ENCODE peak calls at places on chromosome 1, in seven cellular contexts. Z is gastrocnemius medialis, M is heart right ventricle, A is upper lobe of right lung, L is GM06990, N is HepG2, R is IMR-90. H is an unnamed sample.
A peak's percentile ranks its signal among the peaks of the same experiment; 100 is the strongest.

GRCh38 chr1:164296172-164296571 is 262.8 kb upstream of the PBX1 start:
- DNase-seq in Z (no peak), M (peak; percentile 9), A (no peak), L (no peak), N (no peak), R (no peak), H (no peak)

GRCh38 chr1:85047472-85048295 is 616 bp downstream of the MCOLN3 start:
- DNase-seq in Z (no peak), M (no peak), A (peak; percentile 75), L (peak; percentile 18), N (no peak), R (no peak), H (no peak)

GRCh38 chr1:225454067-225454618 is 26.3 kb upstream of the LBR start:
- DNase-seq in Z (no peak), M (no peak), A (no peak), L (no peak), N (peak; percentile 65), R (peak; percentile 31), H (no peak)

GRCh38 chr1:174206148-174206826 is 47.0 kb downstream of the RABGAP1L start:
- DNase-seq in Z (no peak), M (no peak), A (no peak), L (peak; percentile 54), N (no peak), R (no peak), H (no peak)

GRCh38 chr1:109997867-109998229 is 13.3 kb downstream of the AHCYL1 start:
- DNase-seq in Z (no peak), M (no peak), A (no peak), L (no peak), N (no peak), R (no peak), H (no peak)

GRCh38 chr1:193392686-193393085 is 206.3 kb upstream of the B3GALT2 start:
- DNase-seq in Z (no peak), M (no peak), A (no peak), L (no peak), N (no peak), R (no peak), H (no peak)

GRCh38 chr1:111955755-111956154 is 33.7 kb downstream of the KCND3 start:
- DNase-seq in Z (no peak), M (no peak), A (no peak), L (no peak), N (no peak), R (no peak), H (no peak)

GRCh38 chr1:175397103-175397502 is 204.5 kb upstream of the KIAA0040 start:
- DNase-seq in Z (no peak), M (no peak), A (no peak), L (no peak), N (no peak), R (no peak), H (no peak)

GRCh38 chr1:38898653-38899230 is 17.4 kb upstream of the GJA9 start:
- DNase-seq in Z (no peak), M (no peak), A (no peak), L (no peak), N (no peak), R (peak; percentile 12), H (no peak)

GRCh38 chr1:179598631-179599030 is 7.0 kb downstream of the TDRD5 start:
- DNase-seq in Z (no peak), M (no peak), A (no peak), L (no peak), N (no peak), R (no peak), H (no peak)

GRCh38 chr1:162305969-162306368 is 70.7 kb downstream of the SPATA46 start:
- DNase-seq in Z (no peak), M (no peak), A (no peak), L (no peak), N (peak; percentile 12), R (peak; percentile 10), H (no peak)

GRCh38 chr1:54461731-54462596 is 55.8 kb upstream of the SSBP3 start:
- DNase-seq in Z (no peak), M (no peak), A (peak; percentile 48), L (no peak), N (no peak), R (no peak), H (no peak)

GRCh38 chr1:117232551-117232950 is 21.8 kb upstream of the VTCN1 start:
- DNase-seq in Z (no peak), M (peak; percentile 25), A (no peak), L (no peak), N (no peak), R (no peak), H (no peak)

GRCh38 chr1:213749558-213749957 is 238.2 kb upstream of the PROX1 start:
- DNase-seq in Z (no peak), M (no peak), A (no peak), L (no peak), N (no peak), R (no peak), H (no peak)

GRCh38 chr1:20496241-20496661 is 10.2 kb upstream of the CAMK2N1 start:
- DNase-seq in Z (no peak), M (no peak), A (no peak), L (no peak), N (peak; percentile 65), R (peak; percentile 82), H (no peak)

GRCh38 chr1:180150982-180151381 is 3.7 kb upstream of the QSOX1 start:
- DNase-seq in Z (no peak), M (no peak), A (no peak), L (no peak), N (no peak), R (peak; percentile 32), H (no peak)

GRCh38 chr1:230012742-230013141 is 54.3 kb upstream of the GALNT2 start:
- DNase-seq in Z (no peak), M (no peak), A (no peak), L (no peak), N (no peak), R (no peak), H (no peak)

GRCh38 chr1:106944721-106945120 is 111.8 kb upstream of the PRMT6 start:
- DNase-seq in Z (no peak), M (no peak), A (no peak), L (no peak), N (peak; percentile 37), R (peak; percentile 41), H (no peak)

GRCh38 chr1:23273450-23274133 is 56.3 kb upstream of the HTR1D start:
- DNase-seq in Z (no peak), M (no peak), A (no peak), L (no peak), N (peak; percentile 23), R (peak; percentile 95), H (peak; percentile 34)

DNA sequence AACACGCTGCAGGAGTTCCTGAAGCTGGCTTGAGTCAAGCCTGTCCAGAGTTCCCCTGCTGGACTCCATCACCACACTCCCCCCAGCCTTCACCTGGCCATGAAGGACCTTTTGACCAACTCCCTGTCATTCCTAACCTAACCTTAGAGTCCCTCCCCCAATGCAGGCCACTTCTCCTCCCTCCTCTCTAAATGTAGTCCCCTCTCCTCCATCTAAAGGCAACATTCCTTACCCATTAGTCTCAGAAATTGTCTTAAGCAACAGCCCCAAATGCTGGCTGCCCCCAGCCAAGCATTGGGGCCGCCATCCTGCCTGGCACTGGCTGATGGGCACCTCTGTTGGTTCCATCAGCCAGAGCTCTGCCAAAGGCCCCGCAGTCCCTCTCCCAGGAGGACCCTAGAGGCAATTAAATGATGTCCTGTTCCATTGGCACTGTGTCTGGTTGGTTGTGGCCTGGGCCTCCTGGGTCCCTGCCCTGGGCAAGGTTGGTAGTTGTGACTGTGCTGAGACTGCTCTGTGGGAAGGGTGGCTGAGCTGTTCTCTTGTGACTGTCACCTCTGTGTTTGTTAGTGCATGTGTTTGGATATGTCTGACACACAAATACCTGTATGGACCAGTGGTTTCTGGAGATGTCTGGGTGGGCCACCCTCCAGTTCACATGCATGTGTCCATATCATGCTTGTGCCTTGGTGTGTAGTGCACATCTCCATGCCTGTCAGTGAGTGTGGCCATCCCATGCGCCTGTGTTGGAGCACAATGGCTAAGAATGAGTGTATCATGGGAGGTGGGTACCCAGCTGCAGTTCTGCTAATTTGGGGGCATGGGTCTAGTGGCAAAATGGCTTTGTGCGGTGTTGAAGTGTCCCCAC is 1.4 kb downstream of the SH3BGRL3 start:
- DNase-seq in Z (no peak), M (no peak), A (no peak), L (no peak), N (no peak), R (no peak), H (no peak)
- H3K4me3 ChIP-seq in Z (no peak overlapping the region), M (peak overlapping the region; percentile 95), A (peak overlapping the region; percentile 99), L (peak overlapping the region; percentile 88), N (peak overlapping the region; percentile 78), R (peak overlapping the region; percentile 89), H (peak overlapping the region; percentile 81)

DNA sequence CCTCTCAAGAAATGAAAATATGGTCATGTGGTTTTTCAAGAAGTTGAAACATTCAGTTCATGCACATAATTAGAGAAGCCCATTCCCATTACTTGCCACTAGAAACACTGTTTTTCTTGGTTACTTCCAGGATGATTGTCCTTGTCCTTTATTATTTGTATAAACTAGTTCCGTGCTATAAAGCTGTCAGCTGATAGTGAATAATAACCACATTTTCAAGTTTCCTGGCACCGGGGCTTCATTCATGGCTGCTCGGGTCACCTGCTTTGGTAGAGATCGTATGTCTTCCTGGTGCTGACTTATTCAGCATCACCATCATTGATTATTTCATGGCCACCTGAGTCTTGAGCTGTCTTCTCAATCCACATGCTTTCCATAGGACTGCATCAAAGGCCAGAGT is 63.0 kb upstream of the ZNF326 start:
- DNase-seq in Z (no peak), M (no peak), A (no peak), L (no peak), N (no peak), R (no peak), H (no peak)
- H3K36me3 ChIP-seq in Z (peaks cover 22% of the 10 kb centered on the region), M (no peaks in the 10 kb centered on the region), A (peaks cover 22% of the 10 kb centered on the region), L (peaks cover 5% of the 10 kb centered on the region), N (peaks cover 49% of the 10 kb centered on the region), R (peaks cover 11% of the 10 kb centered on the region), H (peaks cover 5% of the 10 kb centered on the region)

DNA sequence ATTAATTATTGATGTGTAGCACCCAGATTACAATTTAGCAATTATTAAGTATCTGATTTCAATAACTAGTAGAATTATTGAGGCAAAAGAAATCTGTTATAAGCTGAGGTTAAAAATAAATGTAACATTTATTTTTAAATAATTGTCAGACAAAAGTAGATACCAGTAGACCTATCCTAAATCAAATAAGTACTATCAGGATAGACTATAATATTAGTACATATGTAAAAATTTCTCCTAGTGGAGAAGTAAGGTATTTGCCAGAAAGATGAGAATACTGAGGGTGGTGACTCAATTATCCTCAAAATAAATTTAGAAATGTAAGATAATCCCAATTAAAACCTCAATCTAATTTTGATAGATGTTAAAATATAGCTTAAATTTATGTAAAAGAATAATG is 377.8 kb upstream of the CHRM3 start:
- DNase-seq in Z (no peak), M (no peak), A (no peak), L (no peak), N (no peak), R (no peak), H (no peak)
- TF ChIP-seq CTCF in Z (no peak), M (no peak), A (no peak), L (no peak), N (no peak), R (no peak), H (no peak)

DNA sequence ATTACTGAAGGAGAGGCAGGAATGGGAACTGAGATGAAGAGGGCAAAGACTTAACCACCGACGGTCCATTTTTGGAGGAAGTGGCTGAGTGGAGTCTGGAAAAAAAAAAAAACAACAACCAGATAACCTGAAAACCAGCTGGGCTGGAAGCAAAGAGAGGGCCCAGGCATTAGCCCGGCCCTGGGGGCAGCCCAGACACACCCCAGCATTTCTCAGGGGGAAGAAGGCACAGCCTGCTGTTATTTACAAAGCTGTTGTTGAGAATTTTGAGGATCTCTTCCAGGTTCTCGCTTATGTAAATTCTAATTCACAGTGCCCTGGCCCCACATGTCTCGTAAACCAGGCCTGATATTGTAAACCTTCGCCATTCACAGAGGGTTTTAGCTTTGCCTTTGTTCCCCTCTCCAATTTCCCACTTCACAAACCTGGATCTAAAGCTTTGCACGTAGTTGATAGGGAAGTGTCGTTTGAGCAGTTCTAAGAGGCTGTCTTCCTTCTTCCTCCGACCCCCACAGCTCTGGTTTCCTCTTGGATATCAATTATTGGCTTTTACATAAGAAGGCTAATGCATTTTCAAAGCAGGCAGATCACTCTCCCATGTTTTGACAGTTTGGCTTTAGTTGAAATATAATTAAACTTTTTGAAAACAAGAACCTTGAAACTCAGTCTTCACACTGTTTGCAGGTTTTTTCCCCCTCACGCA is 161.8 kb upstream of the IRF2BP2 start:
- DNase-seq in Z (no peak), M (no peak), A (no peak), L (peak; percentile 42), N (no peak), R (no peak), H (no peak)
- H3K4me3 ChIP-seq in Z (no peak overlapping the region), M (no peak overlapping the region), A (no peak overlapping the region), L (no peak overlapping the region), N (no peak overlapping the region), R (no peak overlapping the region), H (no peak overlapping the region)

H was measured in BJ.